ENCODE peak calls at places on chromosomes 6 and 20, in five cellular contexts. One of them, this sample, is unnamed.

GRCh38 chr6:69894578-69895347 is 28.4 kb downstream of the COL19A1 start:
- DNase-seq in MM.1S: peak
- DNase-seq in SK-N-SH: no peak
- DNase-seq in neural progenitor cell: peak
- DNase-seq in hepatocyte: peak
- DNase-seq in this sample: peak

GRCh38 chr6:19268117-19268516 is 569.1 kb upstream of the ID4 start:
- DNase-seq in SK-N-SH: no peak
- DNase-seq in hepatocyte: peak
- DNase-seq in MM.1S: no peak
- DNase-seq in neural progenitor cell: no peak
- DNase-seq in this sample: peak

GRCh38 chr20:43895235-43895634 is 19.4 kb upstream of the TOX2 start:
- DNase-seq in hepatocyte: no peak
- DNase-seq in MM.1S: no peak
- DNase-seq in neural progenitor cell: no peak
- DNase-seq in SK-N-SH: no peak
- DNase-seq in this sample: no peak

GRCh38 chr6:147135211-147135672 is 69.0 kb upstream of the STXBP5 start:
- DNase-seq in MM.1S: no peak
- DNase-seq in neural progenitor cell: no peak
- DNase-seq in SK-N-SH: no peak
- DNase-seq in hepatocyte: peak
- DNase-seq in this sample: peak

GRCh38 chr20:32541917-32542615 is 43.1 kb downstream of the NOL4L start:
- DNase-seq in hepatocyte: no peak
- DNase-seq in MM.1S: no peak
- DNase-seq in neural progenitor cell: no peak
- DNase-seq in SK-N-SH: no peak
- DNase-seq in this sample: no peak

GRCh38 chr20:42093542-42094440 is 475.6 kb upstream of the CHD6 start:
- DNase-seq in SK-N-SH: no peak
- DNase-seq in neural progenitor cell: no peak
- DNase-seq in MM.1S: peak
- DNase-seq in hepatocyte: no peak
- DNase-seq in this sample: no peak

GRCh38 chr6:82862543-82862942 is 203.1 kb downstream of the UBE3D start:
- DNase-seq in hepatocyte: no peak
- DNase-seq in neural progenitor cell: no peak
- DNase-seq in MM.1S: no peak
- DNase-seq in SK-N-SH: no peak
- DNase-seq in this sample: peak

GRCh38 chr20:46573234-46573633 is 22.8 kb upstream of the OCSTAMP start:
- DNase-seq in neural progenitor cell: no peak
- DNase-seq in hepatocyte: no peak
- DNase-seq in SK-N-SH: no peak
- DNase-seq in MM.1S: no peak
- DNase-seq in this sample: no peak

GRCh38 chr6:87465041-87465440 is 7.7 kb upstream of the SLC35A1 start:
- DNase-seq in MM.1S: no peak
- DNase-seq in neural progenitor cell: no peak
- DNase-seq in hepatocyte: peak
- DNase-seq in SK-N-SH: no peak
- DNase-seq in this sample: no peak

GRCh38 chr20:45090481-45090880 is 10.4 kb downstream of the KCNS1 start:
- DNase-seq in MM.1S: no peak
- DNase-seq in neural progenitor cell: no peak
- DNase-seq in SK-N-SH: no peak
- DNase-seq in hepatocyte: no peak
- DNase-seq in this sample: no peak

GRCh38 chr6:4977468-4977867 is 26.4 kb downstream of the RPP40 start:
- DNase-seq in MM.1S: no peak
- DNase-seq in SK-N-SH: no peak
- DNase-seq in neural progenitor cell: no peak
- DNase-seq in hepatocyte: no peak
- DNase-seq in this sample: no peak

GRCh38 chr6:158405933-158406332 is 93.7 kb downstream of the TULP4 start:
- DNase-seq in SK-N-SH: no peak
- DNase-seq in neural progenitor cell: no peak
- DNase-seq in hepatocyte: no peak
- DNase-seq in MM.1S: no peak
- DNase-seq in this sample: no peak
- TF ChIP-seq EZH2phosphoT487 in SK-N-SH: no peak
- TF ChIP-seq EZH2phosphoT487 in neural progenitor cell: no peak
- TF ChIP-seq EZH2phosphoT487 in hepatocyte: no peak
- TF ChIP-seq EZH2phosphoT487 in MM.1S: no peak
- TF ChIP-seq EZH2phosphoT487 in this sample: no peak

GRCh38 chr6:26312096-26312463 is 52.9 kb upstream of the BTN3A2 start:
- DNase-seq in neural progenitor cell: no peak
- DNase-seq in hepatocyte: no peak
- DNase-seq in MM.1S: no peak
- DNase-seq in SK-N-SH: no peak
- DNase-seq in this sample: peak
- TF ChIP-seq CTCF in neural progenitor cell: no peak
- TF ChIP-seq CTCF in hepatocyte: no peak
- TF ChIP-seq CTCF in MM.1S: no peak
- TF ChIP-seq CTCF in SK-N-SH: no peak
- TF ChIP-seq CTCF in this sample: no peak

DNA sequence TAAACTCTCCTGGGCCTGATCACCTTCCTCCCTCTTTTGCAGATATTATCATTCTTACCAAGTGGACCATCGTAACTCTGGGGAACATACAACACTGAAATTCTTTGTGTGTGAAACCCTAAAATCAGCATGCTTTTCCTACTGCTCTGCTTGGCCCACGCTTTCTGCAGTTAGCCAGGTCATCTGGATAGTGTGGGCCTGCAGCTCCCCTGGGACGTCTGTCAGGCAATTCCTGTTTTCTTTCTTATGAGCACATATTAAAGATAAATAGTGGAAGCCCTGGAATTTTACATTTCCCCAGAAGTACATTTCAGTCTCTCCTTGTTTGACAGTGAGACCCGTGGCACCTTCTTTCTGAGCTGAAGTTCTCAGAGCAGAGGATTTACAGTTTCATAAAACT is 136.7 kb upstream of the PDE10A start:
- DNase-seq in SK-N-SH: no peak
- DNase-seq in MM.1S: no peak
- DNase-seq in neural progenitor cell: no peak
- DNase-seq in hepatocyte: no peak
- DNase-seq in this sample: no peak
- H3K27ac ChIP-seq in SK-N-SH: no peak
- H3K27ac ChIP-seq in MM.1S: no peak
- H3K27ac ChIP-seq in neural progenitor cell: no peak
- H3K27ac ChIP-seq in hepatocyte: no peak
- H3K27ac ChIP-seq in this sample: no peak

GRCh38 chr6:44056392-44057237 is 70.6 kb downstream of the MRPL14 start:
- DNase-seq in neural progenitor cell: no peak
- DNase-seq in MM.1S: no peak
- DNase-seq in SK-N-SH: peak
- DNase-seq in hepatocyte: peak
- DNase-seq in this sample: no peak
- TF ChIP-seq EZH2phosphoT487 in neural progenitor cell: no peak
- TF ChIP-seq EZH2phosphoT487 in MM.1S: no peak
- TF ChIP-seq EZH2phosphoT487 in SK-N-SH: no peak
- TF ChIP-seq EZH2phosphoT487 in hepatocyte: no peak
- TF ChIP-seq EZH2phosphoT487 in this sample: no peak

This sample was measured in PC-3.